ENCODE peak calls at places on chromosomes 11 and 22, in ten cellular contexts. Q is H1, Y is body of pancreas, H is Peyer's patch, D is HL-60, X is upper lobe of right lung, M is GM12878, U is left ventricle myocardium inferior, Z is MM.1S, P is tibial nerve. A is an unnamed sample.

GRCh38 chr22:25987948-25988347 is 181.3 kb upstream of the SEZ6L start:
- DNase-seq in Q (no peak), Y (no peak), H (no peak), D (peak; percentile 39), X (no peak), M (no peak), U (no peak), Z (no peak), P (no peak), A (no peak)

GRCh38 chr11:17607083-17607429 is 60.0 kb downstream of the OTOG start:
- DNase-seq in Q (no peak), Y (no peak), H (no peak), D (no peak), X (no peak), M (no peak), U (no peak), Z (no peak), P (no peak), A (no peak)

GRCh38 chr22:32999039-32999861 is 58.9 kb downstream of the SYN3 start:
- DNase-seq in Q (peak; percentile 17), Y (no peak), H (no peak), D (no peak), X (no peak), M (no peak), U (no peak), Z (no peak), P (no peak), A (no peak)

GRCh38 chr11:86632499-86633269 is 39.7 kb downstream of the ME3 start:
- DNase-seq in Q (no peak), Y (no peak), H (no peak), D (no peak), X (no peak), M (peak; percentile 11), U (no peak), Z (no peak), P (no peak), A (peak; percentile 98)

GRCh38 chr22:44354288-44354687 is 41.5 kb upstream of the SHISAL1 start:
- DNase-seq in Q (no peak), Y (no peak), H (peak; percentile 23), D (no peak), X (peak; percentile 10), M (no peak), U (no peak), Z (no peak), P (no peak), A (no peak)

GRCh38 chr11:111852103-111852502 is 19.3 kb downstream of the ALG9 start:
- DNase-seq in Q (no peak), Y (no peak), H (no peak), D (no peak), X (no peak), M (no peak), U (no peak), Z (no peak), P (no peak), A (no peak)

GRCh38 chr11:1959786-1960185 is 12.7 kb downstream of the MRPL23 start:
- DNase-seq in Q (no peak), Y (peak; percentile 6), H (no peak), D (no peak), X (peak; percentile 6), M (no peak), U (no peak), Z (no peak), P (no peak), A (no peak)

GRCh38 chr11:34640050-34640971 is 19.4 kb downstream of the EHF start:
- DNase-seq in Q (no peak), Y (peak; percentile 91), H (peak; percentile 81), D (peak; percentile 23), X (peak; percentile 89), M (no peak), U (no peak), Z (no peak), P (no peak), A (no peak)

GRCh38 chr11:30465192-30465591 is 121.0 kb downstream of the MPPED2 start:
- DNase-seq in Q (no peak), Y (no peak), H (no peak), D (no peak), X (no peak), M (no peak), U (no peak), Z (no peak), P (no peak), A (no peak)

GRCh38 chr11:133824593-133824992 is 20.7 kb downstream of the SPATA19 start:
- DNase-seq in Q (peak; percentile 40), Y (no peak), H (no peak), D (no peak), X (no peak), M (no peak), U (no peak), Z (no peak), P (no peak), A (no peak)
- TF ChIP-seq CTCF in Q (peak; percentile 23), Y (no peak), H (no peak), D (no peak), X (no peak), M (no peak), U (no peak), Z (no peak), P (no peak), A (no peak)

DNA sequence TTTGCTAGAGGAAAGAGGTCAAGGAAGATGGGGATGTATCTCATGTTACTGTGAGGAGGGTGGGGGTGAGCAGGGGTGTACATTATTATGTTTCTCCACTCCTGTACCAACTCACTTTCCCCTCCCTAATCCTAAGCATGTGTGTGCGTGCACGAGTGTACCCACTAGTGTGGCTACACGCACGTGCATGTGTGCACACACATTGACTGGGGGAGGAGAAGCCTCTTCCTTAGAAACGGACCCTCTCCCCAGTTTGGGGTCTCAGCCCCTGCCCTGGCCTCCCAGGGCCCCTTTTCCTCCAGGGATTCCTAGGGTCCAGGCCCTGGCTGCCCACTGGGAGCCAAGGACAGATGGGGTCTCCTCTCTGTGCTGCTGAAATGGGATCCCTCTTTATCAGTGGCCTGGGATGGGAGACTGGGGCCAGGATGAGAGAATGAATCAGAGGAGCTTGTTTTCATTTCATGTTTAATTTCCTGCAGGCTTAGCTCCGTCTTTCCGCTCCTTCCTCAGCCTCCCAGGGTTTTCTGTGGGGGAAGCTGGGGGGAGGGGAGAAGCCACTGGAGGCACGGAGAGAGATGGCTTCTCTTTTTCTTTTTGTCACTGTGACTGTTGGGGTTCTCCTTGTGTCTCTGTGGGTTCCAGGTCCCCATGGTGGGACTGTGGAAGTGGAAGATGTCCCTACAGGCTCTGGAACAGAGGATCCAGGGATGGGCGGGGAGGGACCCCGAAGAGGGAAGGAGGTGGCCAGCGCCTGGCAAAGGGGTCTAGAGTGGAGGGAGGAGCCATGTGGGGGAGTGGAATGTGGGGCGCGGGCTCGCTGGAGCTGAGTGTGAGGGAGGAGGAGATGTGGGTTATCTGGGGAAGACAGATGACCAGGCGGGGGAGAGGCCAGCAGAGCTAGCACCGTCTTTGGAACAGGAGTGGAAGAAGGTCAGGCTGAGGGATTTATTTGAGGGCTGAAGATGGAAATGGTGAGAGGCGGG is 40.3 kb downstream of the ALX4 start:
- DNase-seq in Q (no peak), Y (no peak), H (no peak), D (no peak), X (peak; percentile 38), M (no peak), U (no peak), Z (no peak), P (no peak), A (peak; percentile 41)
- H3K4me3 ChIP-seq in Q (no peak overlapping the region), Y (no peak overlapping the region), H (no peak overlapping the region), D (no peak overlapping the region), X (no peak overlapping the region), M (no peak overlapping the region), U (peak overlapping the region; percentile 23), Z (no peak overlapping the region), P (no peak overlapping the region), A (no peak overlapping the region)

DNA sequence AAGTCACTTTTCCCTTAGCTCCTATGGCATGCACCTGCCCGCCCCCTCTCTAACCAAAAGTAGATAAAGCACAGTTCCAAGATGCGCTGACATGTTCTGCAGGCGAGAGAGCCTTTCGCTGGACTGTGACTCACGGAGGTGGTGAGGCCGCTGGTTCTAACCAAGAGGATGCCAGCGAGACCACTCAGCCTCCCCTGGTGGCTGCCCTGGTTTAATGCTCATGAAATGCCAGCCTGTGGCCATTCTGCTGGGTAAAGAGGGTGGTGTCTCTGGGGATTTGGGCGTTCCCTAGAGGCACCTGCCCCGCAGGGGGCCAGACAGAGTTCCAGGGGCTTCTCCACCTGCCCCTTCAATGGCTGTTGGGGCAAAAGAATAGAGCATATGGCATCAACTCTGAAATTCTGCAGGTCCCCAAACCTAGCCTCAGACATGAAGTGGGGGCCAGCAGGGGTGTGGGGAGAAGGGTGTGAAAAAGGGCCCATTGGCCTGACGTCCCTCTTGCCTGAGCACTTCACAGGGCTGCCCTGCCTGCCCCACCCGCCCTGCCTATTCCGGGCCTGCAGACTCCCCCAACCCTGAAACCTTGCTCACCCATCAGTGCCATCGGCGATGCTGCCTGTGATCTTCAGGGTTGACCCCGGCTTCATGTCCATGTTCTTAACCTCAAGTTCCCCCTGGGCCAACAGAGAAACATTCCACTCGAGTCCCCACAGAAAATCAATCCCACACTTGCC is 8.5 kb downstream of the LGALS2 start:
- DNase-seq in Q (no peak), Y (peak; percentile 59), H (no peak), D (no peak), X (no peak), M (no peak), U (no peak), Z (no peak), P (no peak), A (no peak)
- TF ChIP-seq CTCF in Q (peak; percentile 19), Y (peak; percentile 31), H (no peak), D (no peak), X (no peak), M (no peak), U (no peak), Z (no peak), P (no peak), A (no peak)

GRCh38 chr11:118980191-118980881 is 8.8 kb downstream of the FOXR1 start:
- DNase-seq in Q (peak; percentile 59), Y (no peak), H (peak; percentile 55), D (peak; percentile 45), X (peak; percentile 65), M (no peak), U (peak; percentile 31), Z (no peak), P (no peak), A (no peak)
- H3K4me3 ChIP-seq in Q (peak overlapping the region; percentile 1), Y (no peak overlapping the region), H (no peak overlapping the region), D (no peak overlapping the region), X (no peak overlapping the region), M (no peak overlapping the region), U (peak overlapping the region; percentile 40), Z (no peak overlapping the region), P (peak overlapping the region; percentile 34), A (no peak overlapping the region)

DNA sequence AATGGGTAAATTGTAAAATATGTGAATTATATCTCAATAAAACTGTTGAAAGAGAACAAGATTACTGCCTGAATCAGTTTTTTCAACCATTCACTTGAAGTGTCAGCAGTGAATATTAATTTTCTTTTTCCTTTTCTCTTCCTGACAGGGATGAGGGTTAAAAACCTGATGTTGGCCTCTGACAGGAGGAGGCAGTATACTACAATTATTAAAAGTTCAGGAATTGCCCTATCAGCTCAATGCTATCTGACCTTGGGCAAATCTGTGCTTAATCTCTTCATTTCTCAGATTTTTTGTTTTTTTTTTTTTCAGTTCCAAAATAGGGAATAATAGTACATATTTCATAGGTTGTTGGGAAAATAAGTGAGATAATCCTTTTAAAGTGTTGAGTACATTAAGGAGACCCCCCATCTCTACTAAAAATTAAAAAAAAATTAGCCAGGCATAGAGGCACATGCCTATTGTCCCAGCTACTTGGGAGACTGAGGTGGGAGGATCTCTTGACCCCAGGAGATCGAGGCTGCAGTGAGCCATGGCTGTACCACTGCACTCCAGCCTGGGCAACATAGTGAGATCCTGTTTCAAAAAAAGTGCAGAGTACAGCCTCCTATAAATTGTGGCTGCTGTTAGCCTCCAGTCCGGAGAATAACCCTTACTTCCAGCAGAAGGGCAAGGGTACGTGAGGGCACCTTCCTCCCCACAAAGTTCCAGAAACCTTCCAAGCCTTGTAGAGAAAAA is 48.8 kb downstream of the TRIM44 start:
- DNase-seq in Q (no peak), Y (no peak), H (no peak), D (no peak), X (no peak), M (no peak), U (no peak), Z (no peak), P (no peak), A (peak; percentile 11)
- TF ChIP-seq CTCF in Q (no peak), Y (peak; percentile 52), H (no peak), D (no peak), X (no peak), M (no peak), U (peak; percentile 19), Z (no peak), P (no peak), A (peak; percentile 21)

A was measured in fibroblast of mammary gland.